ENCODE peak calls at places on chromosomes 2 and 18, in eight cellular contexts. I, R, E, J, Y, N, Q and B are unnamed samples.

GRCh38 chr2:19351914-19352697 is 6.3 kb downstream of the OSR1 start:
- DNase-seq in I (peak; percentile 59), R (no peak), E (no peak), J (no peak), Y (no peak), N (no peak), Q (no peak), B (no peak)

GRCh38 chr2:134253804-134254203 is at the start of gene MGAT5:
- DNase-seq in I (no peak), R (no peak), E (peak; percentile 56), J (no peak), Y (no peak), N (no peak), Q (peak; percentile 86), B (no peak)

GRCh38 chr2:86175866-86176265 is 19.4 kb downstream of the IMMT start:
- DNase-seq in I (no peak), R (no peak), E (no peak), J (no peak), Y (no peak), N (no peak), Q (no peak), B (no peak)

GRCh38 chr18:70423120-70423519 is 134.3 kb downstream of the SOCS6 start:
- DNase-seq in I (no peak), R (no peak), E (no peak), J (no peak), Y (peak; percentile 22), N (no peak), Q (no peak), B (no peak)

GRCh38 chr2:9769171-9770005 is 73.9 kb upstream of the TAF1B start:
- DNase-seq in I (no peak), R (no peak), E (no peak), J (peak; percentile 60), Y (no peak), N (no peak), Q (peak; percentile 59), B (peak; percentile 25)

GRCh38 chr18:63924551-63924950 is 16.8 kb downstream of the SERPINB10 start:
- DNase-seq in I (no peak), R (no peak), E (no peak), J (no peak), Y (no peak), N (no peak), Q (no peak), B (no peak)

GRCh38 chr2:33337385-33337784 is 139.1 kb upstream of the RASGRP3 start:
- DNase-seq in I (no peak), R (no peak), E (no peak), J (no peak), Y (no peak), N (no peak), Q (no peak), B (no peak)

GRCh38 chr2:215760526-215760925 is 252.8 kb downstream of the MREG start:
- DNase-seq in I (no peak), R (no peak), E (no peak), J (no peak), Y (no peak), N (no peak), Q (no peak), B (no peak)

GRCh38 chr2:70887550-70888229 is 48.0 kb upstream of the ATP6V1B1 start:
- DNase-seq in I (peak; percentile 65), R (no peak), E (no peak), J (no peak), Y (no peak), N (no peak), Q (peak; percentile 81), B (no peak)

GRCh38 chr2:226474131-226474530 is 325.5 kb downstream of the IRS1 start:
- DNase-seq in I (no peak), R (no peak), E (no peak), J (no peak), Y (peak; percentile 10), N (no peak), Q (no peak), B (no peak)

GRCh38 chr2:177338177-177338721 is 54.3 kb upstream of the AGPS start:
- DNase-seq in I (no peak), R (no peak), E (no peak), J (no peak), Y (peak; percentile 87), N (no peak), Q (no peak), B (no peak)

GRCh38 chr2:219565130-219566080 is 5.9 kb downstream of the OBSL1 start:
- DNase-seq in I (no peak), R (no peak), E (no peak), J (no peak), Y (no peak), N (no peak), Q (no peak), B (no peak)

GRCh38 chr2:85247591-85247990 is 80.2 kb downstream of the TGOLN2 start:
- DNase-seq in I (no peak), R (no peak), E (no peak), J (no peak), Y (no peak), N (no peak), Q (no peak), B (no peak)

GRCh38 chr2:66439291-66440010 is 4.5 kb downstream of the MEIS1 start:
- DNase-seq in I (peak; percentile 65), R (peak; percentile 43), E (no peak), J (no peak), Y (no peak), N (no peak), Q (no peak), B (no peak)

GRCh38 chr2:157839822-157840221 is 36.3 kb downstream of the ACVR1 start:
- DNase-seq in I (no peak), R (no peak), E (no peak), J (no peak), Y (no peak), N (no peak), Q (no peak), B (no peak)

GRCh38 chr2:158573739-158574138 is 117.0 kb downstream of the PKP4 start:
- DNase-seq in I (no peak), R (no peak), E (no peak), J (no peak), Y (no peak), N (no peak), Q (no peak), B (no peak)

GRCh38 chr2:192546566-192546965 is 351.8 kb upstream of the TMEFF2 start:
- DNase-seq in I (no peak), R (no peak), E (no peak), J (no peak), Y (peak; percentile 58), N (no peak), Q (no peak), B (no peak)

GRCh38 chr2:37466533-37467230 is 122.3 kb downstream of the QPCT start:
- DNase-seq in I (no peak), R (no peak), E (no peak), J (no peak), Y (no peak), N (no peak), Q (no peak), B (no peak)

GRCh38 chr2:67993329-67993728 is 69.5 kb downstream of the C1D start:
- DNase-seq in I (no peak), R (no peak), E (no peak), J (no peak), Y (no peak), N (no peak), Q (no peak), B (no peak)

GRCh38 chr2:101625387-101625786 is 72.1 kb upstream of the MAP4K4 start:
- DNase-seq in I (no peak), R (no peak), E (no peak), J (no peak), Y (no peak), N (no peak), Q (no peak), B (no peak)

GRCh38 chr2:46870051-46870839 is 45.4 kb downstream of the MCFD2 start:
- DNase-seq in I (no peak), R (no peak), E (no peak), J (no peak), Y (no peak), N (no peak), Q (peak; percentile 4), B (no peak)

GRCh38 chr2:48423376-48423775 is 106.6 kb upstream of the STON1 start:
- DNase-seq in I (no peak), R (no peak), E (no peak), J (no peak), Y (peak; percentile 84), N (no peak), Q (no peak), B (no peak)

GRCh38 chr2:62309465-62310091 is 113.7 kb downstream of the B3GNT2 start:
- DNase-seq in I (no peak), R (no peak), E (no peak), J (no peak), Y (no peak), N (no peak), Q (no peak), B (no peak)

GRCh38 chr2:69070987-69071386 is 58.0 kb downstream of the ANTXR1 start:
- DNase-seq in I (no peak), R (no peak), E (no peak), J (no peak), Y (no peak), N (no peak), Q (no peak), B (no peak)

GRCh38 chr2:232857158-232857563 is 12.9 kb upstream of the SNORC start:
- DNase-seq in I (no peak), R (no peak), E (no peak), J (no peak), Y (no peak), N (no peak), Q (no peak), B (no peak)

GRCh38 chr2:10242998-10243925 is 59.4 kb upstream of the HPCAL1 start:
- DNase-seq in I (peak; percentile 42), R (no peak), E (no peak), J (no peak), Y (no peak), N (no peak), Q (no peak), B (no peak)

GRCh38 chr18:13446581-13447470 is 228.3 kb downstream of the LDLRAD4 start:
- DNase-seq in I (peak; percentile 57), R (no peak), E (no peak), J (no peak), Y (no peak), N (no peak), Q (no peak), B (no peak)

GRCh38 chr2:238422285-238422684 is 4.4 kb upstream of the ASB1 start:
- DNase-seq in I (no peak), R (no peak), E (no peak), J (no peak), Y (no peak), N (no peak), Q (no peak), B (no peak)

GRCh38 chr18:37571266-37571665 is 5.7 kb upstream of the CELF4 start:
- DNase-seq in I (no peak), R (no peak), E (no peak), J (no peak), Y (no peak), N (no peak), Q (no peak), B (no peak)

GRCh38 chr18:34707670-34708069 is 2.4 kb upstream of the DTNA start:
- DNase-seq in I (peak; percentile 54), R (peak; percentile 40), E (no peak), J (peak; percentile 21), Y (peak; percentile 93), N (no peak), Q (peak; percentile 58), B (no peak)